ENCODE peak calls at places on chromosomes 5 and 9, in seven cellular contexts. One of them, this sample, is unnamed.
A peak's percentile ranks its signal among the peaks of the same experiment; 100 is the strongest.

GRCh38 chr9:115939065-115939765 is 214.4 kb upstream of the PAPPA start:
- DNase-seq in nephron progenitor cell: no peak
- DNase-seq in WTC11: no peak
- DNase-seq in progenitor cell of endocrine pancreas: no peak
- DNase-seq in cardiac muscle cell: peak; percentile 84
- DNase-seq in HFF-Myc: no peak
- DNase-seq in tibial artery: no peak
- DNase-seq in this sample: no peak

GRCh38 chr9:87148391-87149237 is 201.3 kb upstream of the GAS1 start:
- DNase-seq in nephron progenitor cell: peak; percentile 65
- DNase-seq in WTC11: peak; percentile 83
- DNase-seq in progenitor cell of endocrine pancreas: peak; percentile 38
- DNase-seq in cardiac muscle cell: peak; percentile 90
- DNase-seq in HFF-Myc: peak; percentile 37
- DNase-seq in tibial artery: peak; percentile 86
- DNase-seq in this sample: no peak

GRCh38 chr5:421287-421880 is 21.6 kb upstream of the EXOC3 start:
- DNase-seq in nephron progenitor cell: no peak
- DNase-seq in WTC11: no peak
- DNase-seq in progenitor cell of endocrine pancreas: no peak
- DNase-seq in cardiac muscle cell: no peak
- DNase-seq in HFF-Myc: no peak
- DNase-seq in tibial artery: peak; percentile 16
- DNase-seq in this sample: no peak

GRCh38 chr9:136695435-136695895 is 8.2 kb upstream of the AGPAT2 start:
- DNase-seq in nephron progenitor cell: no peak
- DNase-seq in WTC11: no peak
- DNase-seq in progenitor cell of endocrine pancreas: no peak
- DNase-seq in cardiac muscle cell: no peak
- DNase-seq in HFF-Myc: no peak
- DNase-seq in tibial artery: no peak
- DNase-seq in this sample: no peak

GRCh38 chr5:177311361-177311722 is 356 bp downstream of the MXD3 start:
- DNase-seq in nephron progenitor cell: peak; percentile 51
- DNase-seq in WTC11: no peak
- DNase-seq in progenitor cell of endocrine pancreas: no peak
- DNase-seq in cardiac muscle cell: peak; percentile 15
- DNase-seq in HFF-Myc: no peak
- DNase-seq in tibial artery: no peak
- DNase-seq in this sample: no peak

GRCh38 chr5:71839049-71839834 is 120.2 kb downstream of the CARTPT start:
- DNase-seq in nephron progenitor cell: no peak
- DNase-seq in WTC11: no peak
- DNase-seq in progenitor cell of endocrine pancreas: no peak
- DNase-seq in cardiac muscle cell: no peak
- DNase-seq in HFF-Myc: no peak
- DNase-seq in tibial artery: no peak
- DNase-seq in this sample: no peak

GRCh38 chr5:102754499-102755424 is at the start of gene PAM:
- DNase-seq in nephron progenitor cell: peak; percentile 89
- DNase-seq in WTC11: peak; percentile 79
- DNase-seq in progenitor cell of endocrine pancreas: peak; percentile 73
- DNase-seq in cardiac muscle cell: peak; percentile 80
- DNase-seq in HFF-Myc: peak; percentile 22
- DNase-seq in tibial artery: peak; percentile 74
- DNase-seq in this sample: peak; percentile 96

GRCh38 chr5:145780961-145781360 is 54.2 kb downstream of the PRELID2 start:
- DNase-seq in nephron progenitor cell: peak; percentile 23
- DNase-seq in WTC11: no peak
- DNase-seq in progenitor cell of endocrine pancreas: no peak
- DNase-seq in cardiac muscle cell: no peak
- DNase-seq in HFF-Myc: no peak
- DNase-seq in tibial artery: no peak
- DNase-seq in this sample: no peak

GRCh38 chr9:18333157-18333556 is 140.8 kb upstream of the ADAMTSL1 start:
- DNase-seq in nephron progenitor cell: no peak
- DNase-seq in WTC11: no peak
- DNase-seq in progenitor cell of endocrine pancreas: no peak
- DNase-seq in cardiac muscle cell: peak; percentile 42
- DNase-seq in HFF-Myc: no peak
- DNase-seq in tibial artery: no peak
- DNase-seq in this sample: no peak

GRCh38 chr5:1910861-1911772 is 28.4 kb upstream of the IRX4 start:
- DNase-seq in nephron progenitor cell: no peak
- DNase-seq in WTC11: no peak
- DNase-seq in progenitor cell of endocrine pancreas: no peak
- DNase-seq in cardiac muscle cell: no peak
- DNase-seq in HFF-Myc: no peak
- DNase-seq in tibial artery: peak; percentile 15
- DNase-seq in this sample: no peak

GRCh38 chr5:4204616-4205151 is 609.1 kb downstream of the IRX1 start:
- DNase-seq in nephron progenitor cell: no peak
- DNase-seq in WTC11: no peak
- DNase-seq in progenitor cell of endocrine pancreas: no peak
- DNase-seq in cardiac muscle cell: no peak
- DNase-seq in HFF-Myc: no peak
- DNase-seq in tibial artery: no peak
- DNase-seq in this sample: no peak

GRCh38 chr5:50958852-50959457 is 292.5 kb downstream of the PARP8 start:
- DNase-seq in nephron progenitor cell: peak; percentile 29
- DNase-seq in WTC11: no peak
- DNase-seq in progenitor cell of endocrine pancreas: no peak
- DNase-seq in cardiac muscle cell: peak; percentile 47
- DNase-seq in HFF-Myc: no peak
- DNase-seq in tibial artery: no peak
- DNase-seq in this sample: no peak

GRCh38 chr9:75455444-75455921 is 367.2 kb downstream of the OSTF1 start:
- DNase-seq in nephron progenitor cell: no peak
- DNase-seq in WTC11: no peak
- DNase-seq in progenitor cell of endocrine pancreas: no peak
- DNase-seq in cardiac muscle cell: peak; percentile 2
- DNase-seq in HFF-Myc: no peak
- DNase-seq in tibial artery: peak; percentile 56
- DNase-seq in this sample: no peak

GRCh38 chr9:115604831-115605483 is 487.0 kb upstream of the TNC start:
- DNase-seq in nephron progenitor cell: no peak
- DNase-seq in WTC11: no peak
- DNase-seq in progenitor cell of endocrine pancreas: no peak
- DNase-seq in cardiac muscle cell: peak; percentile 82
- DNase-seq in HFF-Myc: peak; percentile 84
- DNase-seq in tibial artery: no peak
- DNase-seq in this sample: no peak

GRCh38 chr5:132497488-132497997 is 7.0 kb upstream of the IRF1 start:
- DNase-seq in nephron progenitor cell: no peak
- DNase-seq in WTC11: no peak
- DNase-seq in progenitor cell of endocrine pancreas: no peak
- DNase-seq in cardiac muscle cell: peak; percentile 97
- DNase-seq in HFF-Myc: peak; percentile 79
- DNase-seq in tibial artery: peak; percentile 80
- DNase-seq in this sample: no peak

GRCh38 chr5:122882836-122883235 is 37.4 kb downstream of the SNX24 start:
- DNase-seq in nephron progenitor cell: no peak
- DNase-seq in WTC11: no peak
- DNase-seq in progenitor cell of endocrine pancreas: no peak
- DNase-seq in cardiac muscle cell: peak; percentile 47
- DNase-seq in HFF-Myc: no peak
- DNase-seq in tibial artery: no peak
- DNase-seq in this sample: peak; percentile 14

GRCh38 chr5:94891565-94892362 is 273.3 kb downstream of the SLF1 start:
- DNase-seq in nephron progenitor cell: no peak
- DNase-seq in WTC11: no peak
- DNase-seq in progenitor cell of endocrine pancreas: no peak
- DNase-seq in cardiac muscle cell: no peak
- DNase-seq in HFF-Myc: no peak
- DNase-seq in tibial artery: no peak
- DNase-seq in this sample: no peak

GRCh38 chr5:117813850-117814249 is 1174.5 kb downstream of the DTWD2 start:
- DNase-seq in nephron progenitor cell: no peak
- DNase-seq in WTC11: no peak
- DNase-seq in progenitor cell of endocrine pancreas: no peak
- DNase-seq in cardiac muscle cell: no peak
- DNase-seq in HFF-Myc: no peak
- DNase-seq in tibial artery: no peak
- DNase-seq in this sample: no peak

GRCh38 chr5:132839426-132840301 is 9.2 kb upstream of the SHROOM1 start:
- DNase-seq in nephron progenitor cell: no peak
- DNase-seq in WTC11: no peak
- DNase-seq in progenitor cell of endocrine pancreas: no peak
- DNase-seq in cardiac muscle cell: peak; percentile 76
- DNase-seq in HFF-Myc: no peak
- DNase-seq in tibial artery: no peak
- DNase-seq in this sample: no peak

GRCh38 chr9:83596899-83597504 is 25.9 kb upstream of the IDNK start:
- DNase-seq in nephron progenitor cell: peak; percentile 72
- DNase-seq in WTC11: peak; percentile 80
- DNase-seq in progenitor cell of endocrine pancreas: peak; percentile 36
- DNase-seq in cardiac muscle cell: peak; percentile 56
- DNase-seq in HFF-Myc: no peak
- DNase-seq in tibial artery: no peak
- DNase-seq in this sample: peak; percentile 56

GRCh38 chr9:35645736-35646582 is 4.8 kb downstream of the SIT1 start:
- DNase-seq in nephron progenitor cell: peak; percentile 55
- DNase-seq in WTC11: peak; percentile 77
- DNase-seq in progenitor cell of endocrine pancreas: peak; percentile 60
- DNase-seq in cardiac muscle cell: peak; percentile 30
- DNase-seq in HFF-Myc: no peak
- DNase-seq in tibial artery: peak; percentile 29
- DNase-seq in this sample: peak; percentile 47
- TF ChIP-seq CTCF in nephron progenitor cell: no peak
- TF ChIP-seq CTCF in WTC11: no peak
- TF ChIP-seq CTCF in progenitor cell of endocrine pancreas: peak; percentile 29
- TF ChIP-seq CTCF in cardiac muscle cell: no peak
- TF ChIP-seq CTCF in HFF-Myc: no peak
- TF ChIP-seq CTCF in tibial artery: no peak
- TF ChIP-seq CTCF in this sample: no peak

DNA sequence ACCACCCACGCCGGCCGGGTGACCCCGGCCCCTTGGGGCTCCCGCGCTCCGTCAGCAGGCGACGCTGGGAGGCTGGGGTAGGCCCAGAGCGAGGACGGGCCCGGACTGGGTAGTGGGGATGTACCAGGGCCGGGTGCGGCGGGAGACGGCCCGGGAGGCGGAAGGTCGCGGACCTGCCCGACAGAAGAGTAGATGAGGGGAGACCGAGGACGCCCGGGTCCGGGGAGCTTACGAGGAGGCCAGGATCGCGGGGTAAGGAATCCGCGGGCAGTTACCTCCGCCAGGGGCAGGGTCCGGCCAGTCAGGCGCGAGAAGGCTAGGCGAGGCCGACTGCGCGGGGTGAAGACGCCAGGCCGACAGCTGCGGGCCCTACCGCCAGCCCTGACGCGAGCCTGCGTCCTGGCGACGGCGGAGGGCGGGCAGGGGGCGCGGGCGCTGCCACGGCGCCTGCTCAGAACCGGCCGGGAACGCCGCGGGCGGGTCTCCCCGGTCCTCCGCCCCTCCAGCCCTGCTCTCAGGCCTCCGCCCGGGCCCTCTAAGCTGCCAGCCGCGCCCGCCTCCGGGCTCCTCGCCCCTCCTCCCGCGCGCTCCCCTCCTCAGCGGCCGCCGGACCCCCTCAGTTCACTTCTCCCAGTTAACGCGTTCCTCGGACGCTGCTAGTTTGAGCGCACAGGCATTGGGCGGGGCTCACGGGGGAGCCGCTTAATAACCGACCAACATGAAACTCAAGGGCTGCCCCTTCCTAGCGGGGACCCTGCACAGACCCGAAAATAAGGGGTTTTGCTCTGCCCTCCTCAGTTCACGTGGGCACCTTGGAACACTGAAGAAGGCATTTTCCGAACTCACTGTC is at the start of gene CPLANE1:
- DNase-seq in nephron progenitor cell: peak; percentile 90
- DNase-seq in WTC11: peak; percentile 82
- DNase-seq in progenitor cell of endocrine pancreas: peak; percentile 76
- DNase-seq in cardiac muscle cell: peak; percentile 92
- DNase-seq in HFF-Myc: peak; percentile 14
- DNase-seq in tibial artery: peak; percentile 66
- DNase-seq in this sample: peak; percentile 89
- TF ChIP-seq CTCF in nephron progenitor cell: no peak
- TF ChIP-seq CTCF in WTC11: no peak
- TF ChIP-seq CTCF in progenitor cell of endocrine pancreas: peak; percentile 29
- TF ChIP-seq CTCF in cardiac muscle cell: peak; percentile 9
- TF ChIP-seq CTCF in HFF-Myc: no peak
- TF ChIP-seq CTCF in tibial artery: no peak
- TF ChIP-seq CTCF in this sample: no peak

DNA sequence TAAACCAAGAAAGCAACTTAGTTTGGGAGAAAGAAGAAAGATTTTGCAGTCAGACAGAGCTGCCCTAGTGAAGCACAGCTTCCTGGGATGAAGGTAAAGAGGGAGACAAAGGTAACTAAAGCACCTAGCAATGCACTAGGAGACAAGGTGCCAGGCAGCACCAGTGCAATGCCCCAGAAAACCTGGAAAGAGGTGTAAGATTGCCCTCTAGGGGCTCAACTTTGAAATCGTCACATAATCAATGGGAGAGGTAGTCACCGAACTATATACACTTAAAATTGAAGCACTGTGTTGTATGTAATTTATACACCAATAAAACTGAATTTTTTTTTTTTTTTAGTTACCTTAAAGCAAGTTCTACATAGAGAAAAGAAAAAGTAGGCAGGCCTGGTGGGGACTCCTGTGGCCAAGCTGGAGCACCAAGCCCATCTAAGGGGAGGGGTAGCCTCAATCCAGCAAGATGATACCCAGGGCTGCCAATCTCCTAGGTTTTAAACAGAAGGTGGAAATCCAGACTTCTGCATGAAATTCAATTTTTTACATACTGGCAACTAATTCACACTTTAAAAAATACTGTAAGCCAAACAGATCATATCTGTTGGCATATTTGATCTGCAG is 48.2 kb downstream of the CDK5RAP2 start:
- DNase-seq in nephron progenitor cell: no peak
- DNase-seq in WTC11: peak; percentile 33
- DNase-seq in progenitor cell of endocrine pancreas: no peak
- DNase-seq in cardiac muscle cell: peak; percentile 54
- DNase-seq in HFF-Myc: peak; percentile 15
- DNase-seq in tibial artery: no peak
- DNase-seq in this sample: no peak
- TF ChIP-seq CTCF in nephron progenitor cell: peak; percentile 47
- TF ChIP-seq CTCF in WTC11: no peak
- TF ChIP-seq CTCF in progenitor cell of endocrine pancreas: peak; percentile 64
- TF ChIP-seq CTCF in cardiac muscle cell: peak; percentile 57
- TF ChIP-seq CTCF in HFF-Myc: peak; percentile 48
- TF ChIP-seq CTCF in tibial artery: no peak
- TF ChIP-seq CTCF in this sample: no peak

DNA sequence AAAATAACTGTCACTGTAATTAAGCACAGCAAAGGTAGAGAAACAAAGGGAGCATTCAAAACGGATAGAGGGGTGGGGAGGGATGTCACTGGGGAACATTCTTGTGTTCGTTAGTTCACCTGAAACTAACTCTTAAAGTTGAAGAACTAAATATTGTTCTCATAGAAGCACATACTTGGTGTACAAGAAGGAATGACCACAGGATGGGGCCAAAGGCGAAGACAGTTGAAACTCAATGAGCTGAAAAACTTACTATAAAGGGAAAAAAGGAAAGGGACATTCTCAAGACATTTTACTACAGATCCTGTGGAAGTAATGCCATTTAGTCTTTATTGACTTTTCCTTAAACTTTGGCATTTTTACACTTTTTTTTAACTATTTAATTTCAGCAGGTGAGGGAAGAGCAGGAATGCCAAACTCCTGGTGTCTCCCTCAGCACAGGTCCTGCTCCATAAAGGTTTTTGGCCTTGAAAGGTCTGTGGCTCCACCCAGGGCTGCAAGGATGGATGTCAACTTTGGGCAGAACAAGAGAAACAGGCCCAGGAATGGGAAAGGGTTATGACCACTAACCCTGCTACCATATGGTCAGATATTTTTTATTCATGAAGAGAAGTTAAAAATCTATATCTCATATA is 197.6 kb upstream of the RASA1 start:
- DNase-seq in nephron progenitor cell: no peak
- DNase-seq in WTC11: no peak
- DNase-seq in progenitor cell of endocrine pancreas: no peak
- DNase-seq in cardiac muscle cell: peak; percentile 81
- DNase-seq in HFF-Myc: peak; percentile 50
- DNase-seq in tibial artery: peak; percentile 34
- DNase-seq in this sample: peak; percentile 46
- TF ChIP-seq CTCF in nephron progenitor cell: peak; percentile 7
- TF ChIP-seq CTCF in WTC11: no peak
- TF ChIP-seq CTCF in progenitor cell of endocrine pancreas: peak; percentile 31
- TF ChIP-seq CTCF in cardiac muscle cell: peak; percentile 63
- TF ChIP-seq CTCF in HFF-Myc: peak; percentile 42
- TF ChIP-seq CTCF in tibial artery: peak; percentile 54
- TF ChIP-seq CTCF in this sample: peak; percentile 20

This sample was measured in GM20000.